ENCODE peak calls at places on chromosome 15, in seven cellular contexts. I is GM12892, N is SK-N-SH, U is K562, R is HepG2, G is GM12878, V is H1. F is an unnamed sample.

GRCh38 chr15:51390239-51390931 is 48.9 kb downstream of the GLDN start:
- DNase-seq in G (no peak), U (no peak), N (no peak), V (no peak), R (no peak), I (no peak), F (peak; percentile 23)

GRCh38 chr15:84762840-84763572 is 14.6 kb downstream of the ZNF592 start:
- DNase-seq in I (no peak), V (no peak), U (no peak), N (no peak), G (no peak), R (no peak), F (no peak)

GRCh38 chr15:75195122-75195765 is 6.4 kb upstream of the C15orf39 start:
- DNase-seq in N (peak; percentile 91), G (no peak), V (peak; percentile 87), R (no peak), I (no peak), U (no peak), F (no peak)

GRCh38 chr15:25478313-25478712 is 39.5 kb upstream of the UBE3A start:
- DNase-seq in N (no peak), I (no peak), G (no peak), V (no peak), R (no peak), U (no peak), F (no peak)

GRCh38 chr15:35211240-35211952 is 126.3 kb upstream of the NANOGP8 start:
- DNase-seq in V (no peak), R (no peak), U (no peak), N (no peak), G (no peak), I (no peak), F (no peak)

GRCh38 chr15:68151277-68151676 is 53.9 kb downstream of the CALML4 start:
- DNase-seq in N (no peak), R (no peak), U (no peak), G (no peak), V (no peak), I (no peak), F (no peak)

GRCh38 chr15:40598126-40598525 is 4.1 kb downstream of the KNL1 start:
- DNase-seq in R (no peak), V (no peak), G (no peak), N (no peak), I (no peak), U (no peak), F (no peak)

GRCh38 chr15:58875343-58875742 is 58.1 kb downstream of the SLTM start:
- DNase-seq in V (no peak), R (no peak), I (no peak), G (no peak), U (no peak), N (no peak), F (no peak)

GRCh38 chr15:66923438-66923881 is 141.9 kb upstream of the SMAD3 start:
- DNase-seq in I (no peak), V (peak; percentile 87), U (peak; percentile 67), N (peak; percentile 54), G (no peak), R (peak; percentile 34), F (no peak)

GRCh38 chr15:53196235-53196634 is 406.1 kb upstream of the ONECUT1 start:
- DNase-seq in V (no peak), R (no peak), I (no peak), N (no peak), G (no peak), U (no peak), F (no peak)

GRCh38 chr15:62792960-62793758 is 249.4 kb upstream of the TPM1 start:
- DNase-seq in I (no peak), V (no peak), N (peak; percentile 32), G (peak; percentile 12), R (no peak), U (no peak), F (no peak)

GRCh38 chr15:63476229-63476632 is 28.2 kb upstream of the USP3 start:
- DNase-seq in V (no peak), R (peak; percentile 85), N (no peak), I (no peak), G (no peak), U (no peak), F (no peak)

DNA sequence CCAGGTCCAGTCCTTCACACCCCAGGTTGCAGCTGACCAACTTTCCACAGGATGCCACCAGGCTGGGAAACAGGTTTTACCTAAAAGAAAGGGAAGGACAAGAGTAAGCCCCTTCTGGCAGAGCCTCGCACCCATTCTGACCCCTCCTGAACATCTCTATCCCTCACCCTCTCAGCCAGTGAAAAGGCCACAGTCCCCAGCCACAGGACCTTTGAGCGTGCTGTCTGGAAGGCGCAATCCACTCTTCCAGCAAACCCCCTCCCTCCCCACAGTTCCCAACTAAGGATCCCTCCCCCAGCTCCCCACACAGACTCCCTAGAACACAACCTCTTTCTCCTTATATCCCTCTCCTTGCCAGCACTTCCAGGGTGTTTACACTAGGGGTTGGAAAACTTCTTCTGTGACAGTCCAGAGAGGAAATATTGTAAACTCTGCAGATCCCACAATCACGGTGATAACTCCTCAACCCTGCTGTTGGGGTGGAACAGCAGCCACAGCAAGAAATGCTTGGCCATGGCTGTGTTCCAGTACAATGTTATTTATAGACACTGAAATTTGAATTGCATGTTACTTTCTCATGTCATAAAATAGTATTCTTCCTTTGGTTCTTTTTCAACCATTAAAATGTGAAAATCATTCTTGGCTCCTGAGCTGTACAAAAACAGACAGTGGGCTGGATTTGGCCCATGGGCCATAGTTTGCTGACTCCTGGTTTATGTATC is 36.0 kb downstream of the FAM174B start:
- DNase-seq in N (no peak), U (no peak), R (no peak), G (no peak), V (no peak), I (no peak), F (no peak)
- TF ChIP-seq POLR2AphosphoS5 in N (no peak), U (no peak), R (no peak), G (no peak), V (no peak), I (no peak), F (no peak)

GRCh38 chr15:56957812-56958406 is 39.5 kb downstream of the TCF12 start:
- DNase-seq in I (no peak), R (peak; percentile 86), U (no peak), V (no peak), N (no peak), G (no peak), F (no peak)
- TF ChIP-seq TAF1 in I (no peak), R (no peak), U (no peak), V (no peak), N (no peak), G (no peak), F (no peak)

DNA sequence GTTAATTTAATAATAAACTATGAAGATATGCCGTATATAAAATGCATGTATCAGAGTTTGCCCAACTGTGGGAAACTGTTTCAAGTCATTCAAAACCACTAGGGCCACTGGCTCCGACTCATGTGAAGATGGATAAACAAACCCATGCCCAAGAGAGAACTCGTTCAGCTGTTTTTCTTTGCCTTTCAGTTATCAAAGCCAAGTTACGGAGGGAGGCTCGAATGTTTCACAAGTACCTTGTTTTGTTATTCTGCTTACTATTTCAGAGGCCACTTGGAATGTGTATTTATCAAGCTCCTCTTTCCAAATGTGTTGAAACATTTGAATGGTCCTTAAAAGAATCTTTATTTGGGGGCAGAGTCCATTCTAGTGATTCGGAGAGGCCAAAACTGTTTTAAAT is 82.1 kb downstream of the DUT start:
- DNase-seq in V (no peak), N (no peak), G (no peak), U (no peak), I (no peak), R (peak; percentile 9), F (no peak)
- TF ChIP-seq POLR2AphosphoS5 in V (no peak), N (no peak), G (no peak), U (no peak), I (no peak), R (no peak), F (no peak)

GRCh38 chr15:65816441-65816840 is 24.3 kb upstream of the DENND4A start:
- DNase-seq in N (no peak), V (no peak), R (no peak), U (no peak), I (no peak), G (no peak), F (no peak)

GRCh38 chr15:65811835-65812234 is 19.7 kb upstream of the DENND4A start:
- DNase-seq in G (no peak), R (no peak), U (no peak), V (no peak), I (no peak), N (no peak), F (no peak)

GRCh38 chr15:65812921-65813320 is 20.8 kb upstream of the DENND4A start:
- DNase-seq in I (no peak), R (no peak), U (no peak), V (no peak), N (no peak), G (no peak), F (no peak)

GRCh38 chr15:65812467-65812866 is 20.4 kb upstream of the DENND4A start:
- DNase-seq in G (no peak), V (no peak), N (no peak), U (no peak), R (no peak), I (no peak), F (no peak)
- TF ChIP-seq TAF1 in G (no peak), V (no peak), N (no peak), U (no peak), R (no peak), I (no peak), F (no peak)

F was measured in GM12891.